ENCODE peak calls at places on chromosomes 11 and 22, in eight cellular contexts. One of them, this sample, is unnamed.
A peak's percentile ranks its signal among the peaks of the same experiment; 100 is the strongest.

GRCh38 chr11:65654375-65655349 is 8.1 kb downstream of the RELA start:
- DNase-seq in AG04450: no peak
- DNase-seq in transverse colon: peak; percentile 8
- DNase-seq in left ventricle myocardium inferior: no peak
- DNase-seq in OCI-LY7: no peak
- DNase-seq in RWPE1: no peak
- DNase-seq in DND-41: no peak
- DNase-seq in breast epithelium: no peak
- DNase-seq in this sample: no peak

GRCh38 chr11:115134886-115135285 is 369.3 kb downstream of the CADM1 start:
- DNase-seq in AG04450: no peak
- DNase-seq in RWPE1: no peak
- DNase-seq in OCI-LY7: no peak
- DNase-seq in breast epithelium: no peak
- DNase-seq in DND-41: no peak
- DNase-seq in left ventricle myocardium inferior: no peak
- DNase-seq in transverse colon: no peak
- DNase-seq in this sample: no peak

GRCh38 chr11:86034710-86035109 is 34.2 kb downstream of the PICALM start:
- DNase-seq in breast epithelium: no peak
- DNase-seq in transverse colon: no peak
- DNase-seq in left ventricle myocardium inferior: no peak
- DNase-seq in AG04450: no peak
- DNase-seq in OCI-LY7: no peak
- DNase-seq in DND-41: no peak
- DNase-seq in RWPE1: no peak
- DNase-seq in this sample: no peak

GRCh38 chr22:28833276-28833923 is 33.0 kb upstream of the XBP1 start:
- DNase-seq in OCI-LY7: no peak
- DNase-seq in transverse colon: no peak
- DNase-seq in DND-41: no peak
- DNase-seq in RWPE1: no peak
- DNase-seq in left ventricle myocardium inferior: no peak
- DNase-seq in AG04450: no peak
- DNase-seq in breast epithelium: no peak
- DNase-seq in this sample: no peak

GRCh38 chr11:130932086-130932712 is 15.9 kb upstream of the SNX19 start:
- DNase-seq in DND-41: no peak
- DNase-seq in breast epithelium: no peak
- DNase-seq in AG04450: no peak
- DNase-seq in RWPE1: no peak
- DNase-seq in OCI-LY7: no peak
- DNase-seq in transverse colon: no peak
- DNase-seq in left ventricle myocardium inferior: no peak
- DNase-seq in this sample: no peak

GRCh38 chr11:86978756-86979608 is 23.8 kb upstream of the FZD4 start:
- DNase-seq in DND-41: peak; percentile 6
- DNase-seq in OCI-LY7: peak; percentile 54
- DNase-seq in left ventricle myocardium inferior: no peak
- DNase-seq in breast epithelium: no peak
- DNase-seq in RWPE1: peak; percentile 26
- DNase-seq in transverse colon: no peak
- DNase-seq in AG04450: no peak
- DNase-seq in this sample: no peak

GRCh38 chr11:23313001-23313400 is 452.7 kb upstream of the CCDC179 start:
- DNase-seq in transverse colon: no peak
- DNase-seq in AG04450: no peak
- DNase-seq in breast epithelium: no peak
- DNase-seq in RWPE1: no peak
- DNase-seq in left ventricle myocardium inferior: no peak
- DNase-seq in DND-41: peak; percentile 5
- DNase-seq in OCI-LY7: no peak
- DNase-seq in this sample: no peak

GRCh38 chr11:20066783-20067156 is 93.5 kb downstream of the DBX1 start:
- DNase-seq in OCI-LY7: no peak
- DNase-seq in RWPE1: no peak
- DNase-seq in breast epithelium: no peak
- DNase-seq in AG04450: no peak
- DNase-seq in transverse colon: no peak
- DNase-seq in left ventricle myocardium inferior: no peak
- DNase-seq in DND-41: no peak
- DNase-seq in this sample: no peak

GRCh38 chr11:72614381-72614780 is 59.8 kb downstream of the PDE2A start:
- DNase-seq in left ventricle myocardium inferior: no peak
- DNase-seq in AG04450: no peak
- DNase-seq in RWPE1: no peak
- DNase-seq in breast epithelium: no peak
- DNase-seq in DND-41: no peak
- DNase-seq in OCI-LY7: no peak
- DNase-seq in transverse colon: no peak
- DNase-seq in this sample: no peak

GRCh38 chr11:83063073-83063754 is 8.5 kb downstream of the RAB30 start:
- DNase-seq in AG04450: no peak
- DNase-seq in left ventricle myocardium inferior: no peak
- DNase-seq in RWPE1: peak; percentile 48
- DNase-seq in breast epithelium: no peak
- DNase-seq in DND-41: no peak
- DNase-seq in OCI-LY7: peak; percentile 96
- DNase-seq in transverse colon: no peak
- DNase-seq in this sample: no peak

GRCh38 chr11:17760102-17761029 is 25.8 kb downstream of the KCNC1 start:
- DNase-seq in OCI-LY7: peak; percentile 48
- DNase-seq in breast epithelium: no peak
- DNase-seq in left ventricle myocardium inferior: peak; percentile 51
- DNase-seq in transverse colon: peak; percentile 69
- DNase-seq in RWPE1: peak; percentile 31
- DNase-seq in DND-41: peak; percentile 36
- DNase-seq in AG04450: no peak
- DNase-seq in this sample: no peak

GRCh38 chr11:68942090-68942620 is 38.5 kb downstream of the IGHMBP2 start:
- DNase-seq in OCI-LY7: no peak
- DNase-seq in transverse colon: no peak
- DNase-seq in left ventricle myocardium inferior: no peak
- DNase-seq in DND-41: no peak
- DNase-seq in breast epithelium: no peak
- DNase-seq in RWPE1: no peak
- DNase-seq in AG04450: no peak
- DNase-seq in this sample: no peak

GRCh38 chr22:42353883-42354727 is 78.1 kb downstream of the NFAM1 start:
- DNase-seq in left ventricle myocardium inferior: no peak
- DNase-seq in RWPE1: no peak
- DNase-seq in AG04450: no peak
- DNase-seq in DND-41: no peak
- DNase-seq in OCI-LY7: no peak
- DNase-seq in breast epithelium: no peak
- DNase-seq in transverse colon: no peak
- DNase-seq in this sample: peak; percentile 51

GRCh38 chr11:122746050-122746478 is 90.5 kb downstream of the UBASH3B start:
- DNase-seq in OCI-LY7: peak; percentile 47
- DNase-seq in RWPE1: no peak
- DNase-seq in DND-41: no peak
- DNase-seq in left ventricle myocardium inferior: no peak
- DNase-seq in AG04450: no peak
- DNase-seq in breast epithelium: no peak
- DNase-seq in transverse colon: peak; percentile 20
- DNase-seq in this sample: no peak

GRCh38 chr11:45654741-45655283 is 10.6 kb downstream of the CHST1 start:
- DNase-seq in left ventricle myocardium inferior: no peak
- DNase-seq in breast epithelium: no peak
- DNase-seq in transverse colon: no peak
- DNase-seq in OCI-LY7: no peak
- DNase-seq in RWPE1: no peak
- DNase-seq in DND-41: no peak
- DNase-seq in AG04450: no peak
- DNase-seq in this sample: no peak

GRCh38 chr11:123384116-123384515 is 46.0 kb upstream of the GRAMD1B start:
- DNase-seq in OCI-LY7: no peak
- DNase-seq in RWPE1: no peak
- DNase-seq in left ventricle myocardium inferior: no peak
- DNase-seq in AG04450: no peak
- DNase-seq in transverse colon: no peak
- DNase-seq in breast epithelium: no peak
- DNase-seq in DND-41: no peak
- DNase-seq in this sample: no peak

GRCh38 chr22:46465348-46465725 is 72.1 kb downstream of the CELSR1 start:
- DNase-seq in RWPE1: no peak
- DNase-seq in DND-41: no peak
- DNase-seq in left ventricle myocardium inferior: peak; percentile 32
- DNase-seq in AG04450: no peak
- DNase-seq in breast epithelium: no peak
- DNase-seq in transverse colon: no peak
- DNase-seq in OCI-LY7: peak; percentile 18
- DNase-seq in this sample: no peak

GRCh38 chr11:102666331-102666957 is 39.1 kb downstream of the MMP27 start:
- DNase-seq in left ventricle myocardium inferior: no peak
- DNase-seq in RWPE1: peak; percentile 53
- DNase-seq in OCI-LY7: peak; percentile 56
- DNase-seq in AG04450: peak; percentile 13
- DNase-seq in transverse colon: peak; percentile 18
- DNase-seq in DND-41: peak; percentile 19
- DNase-seq in breast epithelium: no peak
- DNase-seq in this sample: no peak

GRCh38 chr11:130070109-130070828 is 575 bp downstream of the APLP2 start:
- DNase-seq in breast epithelium: no peak
- DNase-seq in DND-41: peak; percentile 37
- DNase-seq in OCI-LY7: peak; percentile 79
- DNase-seq in left ventricle myocardium inferior: peak; percentile 42
- DNase-seq in transverse colon: peak; percentile 52
- DNase-seq in AG04450: no peak
- DNase-seq in RWPE1: peak; percentile 29
- DNase-seq in this sample: peak; percentile 22

GRCh38 chr11:128148208-128148607 is 439.1 kb downstream of the ETS1 start:
- DNase-seq in OCI-LY7: no peak
- DNase-seq in transverse colon: no peak
- DNase-seq in breast epithelium: no peak
- DNase-seq in AG04450: no peak
- DNase-seq in DND-41: no peak
- DNase-seq in left ventricle myocardium inferior: no peak
- DNase-seq in RWPE1: no peak
- DNase-seq in this sample: no peak

GRCh38 chr11:59615132-59615636 is 390 bp downstream of the OSBP start:
- DNase-seq in OCI-LY7: peak; percentile 64
- DNase-seq in breast epithelium: peak; percentile 61
- DNase-seq in transverse colon: peak; percentile 77
- DNase-seq in DND-41: peak; percentile 50
- DNase-seq in AG04450: no peak
- DNase-seq in left ventricle myocardium inferior: peak; percentile 30
- DNase-seq in RWPE1: peak; percentile 61
- DNase-seq in this sample: no peak

GRCh38 chr11:36565033-36565610 is 2.7 kb upstream of the RAG1 start:
- DNase-seq in OCI-LY7: no peak
- DNase-seq in DND-41: no peak
- DNase-seq in AG04450: no peak
- DNase-seq in breast epithelium: no peak
- DNase-seq in left ventricle myocardium inferior: no peak
- DNase-seq in RWPE1: no peak
- DNase-seq in transverse colon: no peak
- DNase-seq in this sample: no peak

GRCh38 chr11:69664103-69664775 is 10.9 kb downstream of the LTO1 start:
- DNase-seq in AG04450: no peak
- DNase-seq in transverse colon: no peak
- DNase-seq in left ventricle myocardium inferior: no peak
- DNase-seq in OCI-LY7: no peak
- DNase-seq in RWPE1: no peak
- DNase-seq in DND-41: no peak
- DNase-seq in breast epithelium: no peak
- DNase-seq in this sample: no peak

GRCh38 chr22:45280995-45281394 is 3.8 kb upstream of the UPK3A start:
- DNase-seq in AG04450: no peak
- DNase-seq in OCI-LY7: no peak
- DNase-seq in breast epithelium: no peak
- DNase-seq in DND-41: no peak
- DNase-seq in RWPE1: no peak
- DNase-seq in left ventricle myocardium inferior: no peak
- DNase-seq in transverse colon: no peak
- DNase-seq in this sample: no peak
- TF ChIP-seq CTCF in AG04450: no peak
- TF ChIP-seq CTCF in OCI-LY7: no peak
- TF ChIP-seq CTCF in breast epithelium: no peak
- TF ChIP-seq CTCF in DND-41: no peak
- TF ChIP-seq CTCF in RWPE1: no peak
- TF ChIP-seq CTCF in left ventricle myocardium inferior: no peak
- TF ChIP-seq CTCF in transverse colon: no peak
- TF ChIP-seq CTCF in this sample: no peak

GRCh38 chr22:26585104-26585790 is 4.7 kb downstream of the TPST2 start:
- DNase-seq in left ventricle myocardium inferior: peak; percentile 78
- DNase-seq in AG04450: no peak
- DNase-seq in DND-41: peak; percentile 17
- DNase-seq in transverse colon: no peak
- DNase-seq in RWPE1: peak; percentile 42
- DNase-seq in breast epithelium: no peak
- DNase-seq in OCI-LY7: no peak
- DNase-seq in this sample: no peak
- TF ChIP-seq CTCF in left ventricle myocardium inferior: peak; percentile 49
- TF ChIP-seq CTCF in AG04450: peak; percentile 31
- TF ChIP-seq CTCF in DND-41: no peak
- TF ChIP-seq CTCF in transverse colon: no peak
- TF ChIP-seq CTCF in RWPE1: no peak
- TF ChIP-seq CTCF in breast epithelium: no peak
- TF ChIP-seq CTCF in OCI-LY7: peak; percentile 13
- TF ChIP-seq CTCF in this sample: no peak

DNA sequence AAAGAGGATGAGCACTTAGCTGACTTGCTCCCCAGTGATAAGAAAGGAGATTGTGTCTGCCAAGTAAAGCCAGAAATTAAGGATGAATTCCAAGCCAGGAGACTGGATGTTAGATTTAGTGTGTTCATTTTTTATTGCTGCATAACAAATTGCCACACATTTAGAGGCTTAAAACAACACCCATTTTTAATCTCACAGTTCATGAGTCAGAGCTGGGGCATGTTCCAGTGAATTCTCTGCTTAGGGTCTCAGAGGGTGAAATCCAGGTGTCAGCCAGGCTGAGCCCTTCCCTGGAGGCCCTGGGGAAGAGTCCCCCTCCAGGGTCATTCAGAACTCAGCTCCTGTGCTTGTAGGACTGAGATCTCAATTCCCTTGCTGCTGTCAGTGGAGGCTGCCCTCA is 352.8 kb downstream of the BUD13 start:
- DNase-seq in breast epithelium: no peak
- DNase-seq in RWPE1: no peak
- DNase-seq in DND-41: no peak
- DNase-seq in transverse colon: no peak
- DNase-seq in left ventricle myocardium inferior: no peak
- DNase-seq in OCI-LY7: no peak
- DNase-seq in AG04450: no peak
- DNase-seq in this sample: no peak
- TF ChIP-seq CTCF in breast epithelium: no peak
- TF ChIP-seq CTCF in RWPE1: no peak
- TF ChIP-seq CTCF in DND-41: no peak
- TF ChIP-seq CTCF in transverse colon: no peak
- TF ChIP-seq CTCF in left ventricle myocardium inferior: no peak
- TF ChIP-seq CTCF in OCI-LY7: no peak
- TF ChIP-seq CTCF in AG04450: no peak
- TF ChIP-seq CTCF in this sample: no peak

DNA sequence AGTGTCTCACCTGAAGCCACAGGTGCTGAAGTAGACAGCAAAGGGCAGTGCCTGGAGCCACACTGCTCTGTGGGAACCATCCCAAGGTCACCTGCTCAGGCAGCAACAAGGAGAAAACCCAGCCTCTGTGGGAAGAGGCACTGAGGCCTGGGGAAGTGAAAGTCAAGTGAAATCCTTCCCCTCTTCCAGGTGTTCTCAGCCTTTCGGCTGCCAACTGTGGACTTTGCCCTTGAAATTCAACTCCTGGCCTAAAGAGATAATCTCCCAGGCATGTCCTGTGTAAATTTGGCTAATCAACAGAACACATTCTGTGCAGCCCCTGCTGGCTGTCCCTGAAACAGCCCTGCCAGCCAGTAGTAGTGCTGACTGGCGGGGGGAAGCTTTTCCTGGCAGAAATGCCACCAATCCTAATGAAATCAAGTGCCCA is 112.1 kb downstream of the RPL27A start:
- DNase-seq in breast epithelium: no peak
- DNase-seq in transverse colon: peak; percentile 65
- DNase-seq in RWPE1: no peak
- DNase-seq in AG04450: no peak
- DNase-seq in left ventricle myocardium inferior: no peak
- DNase-seq in DND-41: no peak
- DNase-seq in OCI-LY7: no peak
- DNase-seq in this sample: no peak
- TF ChIP-seq CTCF in breast epithelium: no peak
- TF ChIP-seq CTCF in transverse colon: peak; percentile 39
- TF ChIP-seq CTCF in RWPE1: no peak
- TF ChIP-seq CTCF in AG04450: peak; percentile 11
- TF ChIP-seq CTCF in left ventricle myocardium inferior: peak; percentile 67
- TF ChIP-seq CTCF in DND-41: peak; percentile 36
- TF ChIP-seq CTCF in OCI-LY7: no peak
- TF ChIP-seq CTCF in this sample: no peak